ENCODE peak calls at places on chromosomes 16 and 17, in seven cellular contexts. S, K, N, D, R, Q and W are unnamed samples.

GRCh38 chr16:68951991-68952877 is 108.9 kb downstream of the TANGO6 start:
- DNase-seq in S (no peak), K (no peak), N (no peak), D (no peak), R (no peak), Q (no peak), W (no peak)

GRCh38 chr17:44467108-44467507 is 36.1 kb downstream of the GPATCH8 start:
- DNase-seq in S (no peak), K (no peak), N (no peak), D (no peak), R (no peak), Q (no peak), W (no peak)

GRCh38 chr17:18967806-18968744 is 16.1 kb downstream of the SLC5A10 start:
- DNase-seq in S (no peak), K (no peak), N (no peak), D (no peak), R (no peak), Q (no peak), W (no peak)

GRCh38 chr16:15967223-15967546 is 17.8 kb downstream of the ABCC1 start:
- DNase-seq in S (no peak), K (no peak), N (no peak), D (no peak), R (no peak), Q (no peak), W (no peak)

GRCh38 chr16:53937068-53937614 is 233.2 kb downstream of the FTO start:
- DNase-seq in S (no peak), K (no peak), N (no peak), D (no peak), R (peak), Q (no peak), W (no peak)

GRCh38 chr16:86306811-86307517 is 203.4 kb upstream of the FOXF1 start:
- DNase-seq in S (no peak), K (no peak), N (peak), D (no peak), R (no peak), Q (no peak), W (no peak)

GRCh38 chr17:28335959-28336871 is 654 bp downstream of the TNFAIP1 start:
- DNase-seq in S (no peak), K (no peak), N (peak), D (peak), R (peak), Q (no peak), W (peak)

GRCh38 chr16:16036359-16036792 is 87.0 kb downstream of the ABCC1 start:
- DNase-seq in S (no peak), K (no peak), N (no peak), D (no peak), R (peak), Q (no peak), W (no peak)

GRCh38 chr16:83878838-83879237 is 20.1 kb upstream of the MLYCD start:
- DNase-seq in S (no peak), K (no peak), N (no peak), D (no peak), R (peak), Q (no peak), W (no peak)